ENCODE peak calls at places on chromosomes 13 and 19, in nine cellular contexts. One of them, this sample, is unnamed.

GRCh38 chr19:55091955-55092354 is 16.3 kb downstream of the EPS8L1 start:
- DNase-seq in stomach: no peak
- DNase-seq in fibroblast of pulmonary artery: no peak
- DNase-seq in tibial artery: no peak
- DNase-seq in HCT116: no peak
- DNase-seq in kidney epithelial cell: no peak
- DNase-seq in AG04450: no peak
- DNase-seq in uterus: no peak
- DNase-seq in dorsolateral prefrontal cortex: no peak
- DNase-seq in this sample: no peak

GRCh38 chr19:58586131-58586765 is 13.1 kb upstream of the MZF1 start:
- DNase-seq in stomach: no peak
- DNase-seq in fibroblast of pulmonary artery: no peak
- DNase-seq in tibial artery: no peak
- DNase-seq in HCT116: no peak
- DNase-seq in kidney epithelial cell: no peak
- DNase-seq in AG04450: no peak
- DNase-seq in uterus: no peak
- DNase-seq in dorsolateral prefrontal cortex: no peak
- DNase-seq in this sample: no peak

GRCh38 chr13:100392709-100393630 is 195.6 kb downstream of the GGACT start:
- DNase-seq in stomach: peak
- DNase-seq in fibroblast of pulmonary artery: peak
- DNase-seq in tibial artery: peak
- DNase-seq in HCT116: peak
- DNase-seq in kidney epithelial cell: peak
- DNase-seq in AG04450: peak
- DNase-seq in uterus: peak
- DNase-seq in dorsolateral prefrontal cortex: no peak
- DNase-seq in this sample: peak

GRCh38 chr13:95039415-95039814 is 261.8 kb downstream of the ABCC4 start:
- DNase-seq in stomach: no peak
- DNase-seq in fibroblast of pulmonary artery: no peak
- DNase-seq in tibial artery: no peak
- DNase-seq in HCT116: no peak
- DNase-seq in kidney epithelial cell: no peak
- DNase-seq in AG04450: no peak
- DNase-seq in uterus: no peak
- DNase-seq in dorsolateral prefrontal cortex: no peak
- DNase-seq in this sample: no peak

GRCh38 chr13:34657716-34658115 is 284.4 kb upstream of the NBEA start:
- DNase-seq in stomach: no peak
- DNase-seq in fibroblast of pulmonary artery: no peak
- DNase-seq in tibial artery: no peak
- DNase-seq in HCT116: no peak
- DNase-seq in kidney epithelial cell: peak
- DNase-seq in AG04450: peak
- DNase-seq in uterus: no peak
- DNase-seq in dorsolateral prefrontal cortex: no peak
- DNase-seq in this sample: peak

GRCh38 chr13:24688901-24689300 is 8.7 kb downstream of the ATP12A start:
- DNase-seq in stomach: no peak
- DNase-seq in fibroblast of pulmonary artery: no peak
- DNase-seq in tibial artery: no peak
- DNase-seq in HCT116: no peak
- DNase-seq in kidney epithelial cell: no peak
- DNase-seq in AG04450: no peak
- DNase-seq in uterus: no peak
- DNase-seq in dorsolateral prefrontal cortex: no peak
- DNase-seq in this sample: no peak

GRCh38 chr13:49113526-49114286 is 106.4 kb upstream of the MLNR start:
- DNase-seq in stomach: no peak
- DNase-seq in fibroblast of pulmonary artery: peak
- DNase-seq in tibial artery: no peak
- DNase-seq in HCT116: no peak
- DNase-seq in kidney epithelial cell: peak
- DNase-seq in AG04450: peak
- DNase-seq in uterus: no peak
- DNase-seq in dorsolateral prefrontal cortex: no peak
- DNase-seq in this sample: no peak

GRCh38 chr19:34274827-34275625 is 20.7 kb downstream of the GARRE1 start:
- DNase-seq in stomach: no peak
- DNase-seq in fibroblast of pulmonary artery: peak
- DNase-seq in tibial artery: no peak
- DNase-seq in HCT116: no peak
- DNase-seq in kidney epithelial cell: no peak
- DNase-seq in AG04450: peak
- DNase-seq in uterus: no peak
- DNase-seq in dorsolateral prefrontal cortex: no peak
- DNase-seq in this sample: peak

GRCh38 chr13:80337011-80337688 is 3.8 kb downstream of the SPRY2 start:
- DNase-seq in stomach: no peak
- DNase-seq in fibroblast of pulmonary artery: peak
- DNase-seq in tibial artery: no peak
- DNase-seq in HCT116: no peak
- DNase-seq in kidney epithelial cell: no peak
- DNase-seq in AG04450: no peak
- DNase-seq in uterus: no peak
- DNase-seq in dorsolateral prefrontal cortex: no peak
- DNase-seq in this sample: no peak

GRCh38 chr19:35318679-35319448 is 10.1 kb upstream of the CD22 start:
- DNase-seq in stomach: peak
- DNase-seq in fibroblast of pulmonary artery: peak
- DNase-seq in tibial artery: peak
- DNase-seq in HCT116: peak
- DNase-seq in kidney epithelial cell: peak
- DNase-seq in AG04450: no peak
- DNase-seq in uterus: peak
- DNase-seq in dorsolateral prefrontal cortex: peak
- DNase-seq in this sample: no peak

GRCh38 chr19:5434970-5435641 is 20.1 kb upstream of the ZNRF4 start:
- DNase-seq in stomach: no peak
- DNase-seq in fibroblast of pulmonary artery: peak
- DNase-seq in tibial artery: no peak
- DNase-seq in HCT116: peak
- DNase-seq in kidney epithelial cell: peak
- DNase-seq in AG04450: peak
- DNase-seq in uterus: no peak
- DNase-seq in dorsolateral prefrontal cortex: peak
- DNase-seq in this sample: peak

GRCh38 chr13:39567569-39567968 is 35.4 kb downstream of the LHFPL6 start:
- DNase-seq in stomach: no peak
- DNase-seq in fibroblast of pulmonary artery: no peak
- DNase-seq in tibial artery: no peak
- DNase-seq in HCT116: no peak
- DNase-seq in kidney epithelial cell: no peak
- DNase-seq in AG04450: no peak
- DNase-seq in uterus: no peak
- DNase-seq in dorsolateral prefrontal cortex: no peak
- DNase-seq in this sample: no peak

GRCh38 chr13:51697181-51697580 is 106.8 kb downstream of the DHRS12 start:
- DNase-seq in stomach: no peak
- DNase-seq in fibroblast of pulmonary artery: no peak
- DNase-seq in tibial artery: no peak
- DNase-seq in HCT116: no peak
- DNase-seq in kidney epithelial cell: no peak
- DNase-seq in AG04450: no peak
- DNase-seq in uterus: no peak
- DNase-seq in dorsolateral prefrontal cortex: no peak
- DNase-seq in this sample: no peak

GRCh38 chr13:41463823-41464602 is 6.7 kb downstream of the RGCC start:
- DNase-seq in stomach: no peak
- DNase-seq in fibroblast of pulmonary artery: no peak
- DNase-seq in tibial artery: no peak
- DNase-seq in HCT116: no peak
- DNase-seq in kidney epithelial cell: no peak
- DNase-seq in AG04450: no peak
- DNase-seq in uterus: no peak
- DNase-seq in dorsolateral prefrontal cortex: no peak
- DNase-seq in this sample: no peak

GRCh38 chr13:23473236-23473635 is 39.7 kb upstream of the SACS start:
- DNase-seq in stomach: no peak
- DNase-seq in fibroblast of pulmonary artery: no peak
- DNase-seq in tibial artery: no peak
- DNase-seq in HCT116: no peak
- DNase-seq in kidney epithelial cell: no peak
- DNase-seq in AG04450: no peak
- DNase-seq in uterus: no peak
- DNase-seq in dorsolateral prefrontal cortex: no peak
- DNase-seq in this sample: no peak

GRCh38 chr19:36214388-36215275 is at the start of the genes ZNF146 and ZNF565:
- DNase-seq in stomach: peak
- DNase-seq in fibroblast of pulmonary artery: peak
- DNase-seq in tibial artery: peak
- DNase-seq in HCT116: peak
- DNase-seq in kidney epithelial cell: peak
- DNase-seq in AG04450: peak
- DNase-seq in uterus: peak
- DNase-seq in dorsolateral prefrontal cortex: peak
- DNase-seq in this sample: peak

GRCh38 chr19:50720921-50721291 is 1.3 kb upstream of the SHANK1 start:
- DNase-seq in stomach: no peak
- DNase-seq in fibroblast of pulmonary artery: no peak
- DNase-seq in tibial artery: no peak
- DNase-seq in HCT116: no peak
- DNase-seq in kidney epithelial cell: no peak
- DNase-seq in AG04450: no peak
- DNase-seq in uterus: no peak
- DNase-seq in dorsolateral prefrontal cortex: no peak
- DNase-seq in this sample: no peak

GRCh38 chr19:38691938-38692457 is 44.5 kb downstream of the ACTN4 start:
- DNase-seq in stomach: no peak
- DNase-seq in fibroblast of pulmonary artery: peak
- DNase-seq in tibial artery: peak
- DNase-seq in HCT116: peak
- DNase-seq in kidney epithelial cell: peak
- DNase-seq in AG04450: peak
- DNase-seq in uterus: peak
- DNase-seq in dorsolateral prefrontal cortex: no peak
- DNase-seq in this sample: no peak

GRCh38 chr13:36148436-36148835 is 17.3 kb upstream of the DCLK1 start:
- DNase-seq in stomach: no peak
- DNase-seq in fibroblast of pulmonary artery: no peak
- DNase-seq in tibial artery: no peak
- DNase-seq in HCT116: no peak
- DNase-seq in kidney epithelial cell: no peak
- DNase-seq in AG04450: no peak
- DNase-seq in uterus: no peak
- DNase-seq in dorsolateral prefrontal cortex: no peak
- DNase-seq in this sample: no peak

GRCh38 chr13:79678100-79678499 is 197.1 kb downstream of the NDFIP2 start:
- DNase-seq in stomach: no peak
- DNase-seq in fibroblast of pulmonary artery: peak
- DNase-seq in tibial artery: no peak
- DNase-seq in HCT116: no peak
- DNase-seq in kidney epithelial cell: no peak
- DNase-seq in AG04450: no peak
- DNase-seq in uterus: no peak
- DNase-seq in dorsolateral prefrontal cortex: no peak
- DNase-seq in this sample: no peak

GRCh38 chr13:57846600-57847173 is 215.1 kb downstream of the PCDH17 start:
- DNase-seq in stomach: no peak
- DNase-seq in fibroblast of pulmonary artery: no peak
- DNase-seq in tibial artery: no peak
- DNase-seq in HCT116: no peak
- DNase-seq in kidney epithelial cell: no peak
- DNase-seq in AG04450: no peak
- DNase-seq in uterus: no peak
- DNase-seq in dorsolateral prefrontal cortex: no peak
- DNase-seq in this sample: no peak

DNA sequence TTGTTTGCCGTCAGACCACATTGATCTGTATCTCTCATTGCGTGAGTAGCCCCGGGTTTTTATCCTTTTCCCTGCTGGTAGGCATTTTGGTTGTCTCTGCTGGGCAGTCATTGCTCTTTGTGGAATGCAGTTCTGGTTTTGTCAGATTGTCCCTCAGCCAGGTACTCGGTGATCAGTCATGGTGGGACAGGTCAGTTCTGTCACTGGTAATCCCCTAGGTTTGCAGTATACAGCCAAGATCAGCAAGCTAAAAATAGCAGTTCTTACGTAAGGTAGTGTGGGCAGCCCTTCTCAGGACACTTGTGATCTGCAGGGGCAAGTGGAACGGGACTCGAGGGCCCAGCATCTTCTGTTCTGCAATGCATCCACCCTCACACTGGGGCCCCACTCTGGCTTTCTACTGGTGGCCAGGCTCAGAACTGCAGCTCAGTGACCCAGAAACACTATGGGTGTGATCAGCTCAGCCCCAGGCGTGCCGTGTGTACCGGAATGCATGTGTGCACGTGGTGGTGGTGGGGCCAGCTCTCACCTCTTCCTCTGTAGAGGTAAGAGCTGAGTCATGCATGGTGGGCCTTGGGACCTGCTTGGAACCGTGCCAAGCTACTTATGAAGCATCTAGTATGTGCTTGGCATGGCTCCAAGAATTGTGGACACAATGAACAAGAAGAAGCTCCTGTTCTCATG is 6.3 kb downstream of the PLEKHF1 start:
- DNase-seq in stomach: peak
- DNase-seq in fibroblast of pulmonary artery: peak
- DNase-seq in tibial artery: peak
- DNase-seq in HCT116: no peak
- DNase-seq in kidney epithelial cell: no peak
- DNase-seq in AG04450: no peak
- DNase-seq in uterus: no peak
- DNase-seq in dorsolateral prefrontal cortex: no peak
- DNase-seq in this sample: no peak
- H3K4me3 ChIP-seq in stomach: peak
- H3K4me3 ChIP-seq in fibroblast of pulmonary artery: no peak
- H3K4me3 ChIP-seq in tibial artery: no peak
- H3K4me3 ChIP-seq in HCT116: no peak
- H3K4me3 ChIP-seq in kidney epithelial cell: no peak
- H3K4me3 ChIP-seq in AG04450: no peak
- H3K4me3 ChIP-seq in uterus: no peak
- H3K4me3 ChIP-seq in dorsolateral prefrontal cortex: no peak
- H3K4me3 ChIP-seq in this sample: no peak

GRCh38 chr13:112618501-112618900 is 30.5 kb upstream of the TUBGCP3 start:
- DNase-seq in stomach: no peak
- DNase-seq in fibroblast of pulmonary artery: no peak
- DNase-seq in tibial artery: no peak
- DNase-seq in HCT116: no peak
- DNase-seq in kidney epithelial cell: no peak
- DNase-seq in AG04450: no peak
- DNase-seq in uterus: no peak
- DNase-seq in dorsolateral prefrontal cortex: no peak
- DNase-seq in this sample: no peak
- TF ChIP-seq CTCF in stomach: no peak
- TF ChIP-seq CTCF in fibroblast of pulmonary artery: no peak
- TF ChIP-seq CTCF in tibial artery: no peak
- TF ChIP-seq CTCF in HCT116: no peak
- TF ChIP-seq CTCF in kidney epithelial cell: no peak
- TF ChIP-seq CTCF in AG04450: no peak
- TF ChIP-seq CTCF in uterus: no peak
- TF ChIP-seq CTCF in dorsolateral prefrontal cortex: no peak
- TF ChIP-seq CTCF in this sample: no peak

GRCh38 chr19:46016426-46017094 is 6.3 kb downstream of the PGLYRP1 start:
- DNase-seq in stomach: peak
- DNase-seq in fibroblast of pulmonary artery: peak
- DNase-seq in tibial artery: peak
- DNase-seq in HCT116: peak
- DNase-seq in kidney epithelial cell: no peak
- DNase-seq in AG04450: peak
- DNase-seq in uterus: peak
- DNase-seq in dorsolateral prefrontal cortex: peak
- DNase-seq in this sample: no peak
- H3K4me3 ChIP-seq in stomach: peak
- H3K4me3 ChIP-seq in fibroblast of pulmonary artery: peak
- H3K4me3 ChIP-seq in tibial artery: peak
- H3K4me3 ChIP-seq in HCT116: no peak
- H3K4me3 ChIP-seq in kidney epithelial cell: peak
- H3K4me3 ChIP-seq in AG04450: peak
- H3K4me3 ChIP-seq in uterus: peak
- H3K4me3 ChIP-seq in dorsolateral prefrontal cortex: peak
- H3K4me3 ChIP-seq in this sample: peak

GRCh38 chr19:37551123-37551993 is 43.2 kb downstream of the ZNF571 start:
- DNase-seq in stomach: no peak
- DNase-seq in fibroblast of pulmonary artery: peak
- DNase-seq in tibial artery: no peak
- DNase-seq in HCT116: no peak
- DNase-seq in kidney epithelial cell: peak
- DNase-seq in AG04450: peak
- DNase-seq in uterus: no peak
- DNase-seq in dorsolateral prefrontal cortex: no peak
- DNase-seq in this sample: no peak
- TF ChIP-seq CTCF in stomach: no peak
- TF ChIP-seq CTCF in fibroblast of pulmonary artery: peak
- TF ChIP-seq CTCF in tibial artery: no peak
- TF ChIP-seq CTCF in HCT116: no peak
- TF ChIP-seq CTCF in kidney epithelial cell: peak
- TF ChIP-seq CTCF in AG04450: peak
- TF ChIP-seq CTCF in uterus: no peak
- TF ChIP-seq CTCF in dorsolateral prefrontal cortex: no peak
- TF ChIP-seq CTCF in this sample: peak